ENCODE peak calls at places on chromosomes 13 and 19, in ten cellular contexts. A is caudate nucleus; V is T1000; N is tibial nerve; K is naive thymus-derived CD4-positive, alpha-beta T cell; S is foreskin fibroblast; D is NCI-H748 treated with DMSO at 0.1 percent for 48 hours; P is NCI-H82; R is H9; W is activated naive CD8-positive, alpha-beta T cell treated with anti-CD3 and anti-CD28 coated beads for 36 hours. M is an unnamed sample.

GRCh38 chr19:49555600-49556411 is 24.6 kb downstream of the NOSIP start:
- DNase-seq in N (peak), K (peak), D (no peak), A (no peak), S (no peak), V (no peak), P (peak), W (peak), R (peak), M (peak)

GRCh38 chr19:10092648-10093294 is 6.7 kb downstream of the SHFL start:
- DNase-seq in V (no peak), A (no peak), P (no peak), N (no peak), S (no peak), K (no peak), D (no peak), R (no peak), W (no peak), M (no peak)

GRCh38 chr19:7852851-7853759 is 21.1 kb downstream of the PRR36 start:
- DNase-seq in S (no peak), V (peak), W (peak), D (peak), R (peak), A (peak), P (peak), N (no peak), K (peak), M (peak)

GRCh38 chr19:18762125-18763023 is 28.7 kb downstream of the COMP start:
- DNase-seq in P (peak), A (peak), K (no peak), V (no peak), N (peak), W (no peak), S (no peak), R (no peak), D (no peak), M (no peak)

GRCh38 chr19:4058696-4059492 is 7.8 kb downstream of the ZBTB7A start:
- DNase-seq in R (peak), S (no peak), W (no peak), A (peak), K (no peak), V (no peak), P (peak), D (no peak), N (no peak), M (no peak)

GRCh38 chr19:5622465-5623396 is at the start of the genes SAFB and SAFB2:
- DNase-seq in R (peak), K (peak), W (peak), S (peak), P (peak), D (peak), V (peak), N (peak), A (peak), M (peak)

GRCh38 chr13:81350056-81350455 is 1009.1 kb upstream of the SPRY2 start:
- DNase-seq in N (no peak), V (no peak), R (no peak), W (no peak), S (no peak), K (no peak), P (no peak), D (no peak), A (no peak), M (no peak)

GRCh38 chr19:28519950-28520861 is 692.7 kb downstream of the UQCRFS1 start:
- DNase-seq in P (no peak), S (no peak), W (no peak), K (no peak), V (no peak), A (peak), D (no peak), R (no peak), N (no peak), M (no peak)

GRCh38 chr13:113882716-113883115 is 18.8 kb upstream of the GAS6 start:
- DNase-seq in W (no peak), D (no peak), A (no peak), P (no peak), S (no peak), R (no peak), V (no peak), N (no peak), K (no peak), M (no peak)

GRCh38 chr19:10191347-10191746 is 3.4 kb downstream of the DNMT1 start:
- DNase-seq in D (no peak), K (no peak), R (no peak), V (no peak), P (no peak), N (peak), A (peak), S (peak), W (no peak), M (no peak)

GRCh38 chr13:106455777-106456176 is 79.7 kb downstream of the EFNB2 start:
- DNase-seq in S (no peak), P (no peak), K (no peak), W (no peak), A (no peak), D (no peak), V (no peak), R (no peak), N (no peak), M (no peak)

GRCh38 chr13:105466376-105466775 is 1069.1 kb downstream of the EFNB2 start:
- DNase-seq in N (no peak), V (no peak), A (no peak), P (peak), W (no peak), K (no peak), R (no peak), S (no peak), D (no peak), M (no peak)

GRCh38 chr19:17479325-17479791 is 9.0 kb downstream of the SLC27A1 start:
- DNase-seq in R (no peak), S (peak), K (no peak), W (no peak), P (no peak), N (no peak), V (no peak), A (peak), D (no peak), M (no peak)

GRCh38 chr13:30847697-30848307 is 58.3 kb upstream of the MEDAG start:
- DNase-seq in K (no peak), S (peak), W (no peak), D (no peak), P (no peak), V (peak), R (no peak), N (no peak), A (peak), M (no peak)

GRCh38 chr13:74253161-74253560 is 119.0 kb upstream of the KLF12 start:
- DNase-seq in V (no peak), A (no peak), S (no peak), D (no peak), K (no peak), R (no peak), W (no peak), P (no peak), N (no peak), M (peak)

GRCh38 chr13:73060251-73061160 is 1.7 kb downstream of the KLF5 start:
- DNase-seq in R (no peak), D (peak), P (peak), K (peak), N (no peak), V (peak), A (peak), S (peak), W (no peak), M (no peak)